ENCODE peak calls at places on chromosomes 4 and X, in six cellular contexts. J is endothelial cell, A is neural crest cell, X is tibial artery, U is AG04450, Y is breast epithelium. K is an unnamed sample.

GRCh38 chr4:6198278-6198677 is 2.1 kb downstream of the JAKMIP1 start:
- DNase-seq in J (no peak), A (no peak), X (peak; percentile 11), U (no peak), Y (no peak), K (no peak)

GRCh38 chr4:31239886-31240285 is 519.7 kb downstream of the PCDH7 start:
- DNase-seq in J (no peak), A (no peak), X (no peak), U (no peak), Y (no peak), K (no peak)

GRCh38 chr4:113371061-113371460 is 321.6 kb downstream of the ANK2 start:
- DNase-seq in J (no peak), A (no peak), X (no peak), U (no peak), Y (no peak), K (no peak)

GRCh38 chr4:174869334-174869733 is 40.3 kb upstream of the GLRA3 start:
- DNase-seq in J (no peak), A (no peak), X (no peak), U (no peak), Y (no peak), K (no peak)

GRCh38 chr4:165872443-165873297 is at the start of gene TLL1:
- DNase-seq in J (peak; percentile 41), A (no peak), X (no peak), U (no peak), Y (no peak), K (no peak)

GRCh38 chr4:8182858-8183725 is 16.0 kb upstream of the SH3TC1 start:
- DNase-seq in J (no peak), A (no peak), X (peak; percentile 64), U (no peak), Y (no peak), K (peak; percentile 85)

GRCh38 chrX:77160301-77160700 is 286.9 kb upstream of the FGF16 start:
- DNase-seq in J (peak; percentile 27), A (no peak), X (no peak), U (no peak), Y (no peak), K (peak; percentile 6)

GRCh38 chr4:147078875-147079658 is 133.4 kb upstream of the TTC29 start:
- DNase-seq in J (no peak), A (no peak), X (no peak), U (no peak), Y (no peak), K (no peak)

GRCh38 chr4:38132140-38132673 is 172.0 kb downstream of the PTTG2 start:
- DNase-seq in J (peak; percentile 23), A (no peak), X (peak; percentile 66), U (peak; percentile 79), Y (no peak), K (no peak)

GRCh38 chr4:113300384-113301011 is 251.0 kb downstream of the ANK2 start:
- DNase-seq in J (no peak), A (no peak), X (peak; percentile 60), U (peak; percentile 11), Y (no peak), K (peak; percentile 21)

GRCh38 chr4:40234519-40235039 is 37.7 kb downstream of the RHOH start:
- DNase-seq in J (no peak), A (no peak), X (no peak), U (no peak), Y (no peak), K (no peak)

GRCh38 chrX:70478521-70478920 is 33.9 kb downstream of the DLG3 start:
- DNase-seq in J (no peak), A (no peak), X (no peak), U (no peak), Y (no peak), K (no peak)

GRCh38 chr4:77395481-77395880 is 210.1 kb upstream of the CXCL13 start:
- DNase-seq in J (no peak), A (no peak), X (no peak), U (no peak), Y (no peak), K (no peak)

GRCh38 chr4:164212134-164212533 is 541.8 kb upstream of the SMIM31 start:
- DNase-seq in J (no peak), A (no peak), X (no peak), U (no peak), Y (no peak), K (no peak)

GRCh38 chr4:76984788-76985211 is 35.2 kb downstream of the SEPTIN11 start:
- DNase-seq in J (no peak), A (no peak), X (peak; percentile 80), U (peak; percentile 100), Y (no peak), K (no peak)

GRCh38 chr4:3393171-3393570 is 48.6 kb upstream of the HGFAC start:
- DNase-seq in J (no peak), A (no peak), X (no peak), U (no peak), Y (no peak), K (no peak)

GRCh38 chrX:7090506-7091095 is 56.9 kb upstream of the STS start:
- DNase-seq in J (no peak), A (no peak), X (no peak), U (no peak), Y (no peak), K (no peak)

GRCh38 chr4:26871611-26872010 is 11.0 kb downstream of the STIM2 start:
- DNase-seq in J (no peak), A (no peak), X (no peak), U (no peak), Y (no peak), K (no peak)

GRCh38 chrX:51002160-51002632 is 91.7 kb downstream of the BMP15 start:
- DNase-seq in J (no peak), A (no peak), X (peak; percentile 43), U (no peak), Y (no peak), K (no peak)

GRCh38 chrX:118239471-118239870 is 106.4 kb upstream of the WDR44 start:
- DNase-seq in J (no peak), A (no peak), X (no peak), U (no peak), Y (no peak), K (no peak)

GRCh38 chrX:40844476-40844875 is 109.1 kb upstream of the MED14 start:
- DNase-seq in J (no peak), A (no peak), X (no peak), U (no peak), Y (no peak), K (no peak)

GRCh38 chr4:59094505-59094904 is 1984.3 kb upstream of the IGFBP7 start:
- DNase-seq in J (no peak), A (no peak), X (no peak), U (no peak), Y (no peak), K (no peak)

GRCh38 chr4:39450618-39451017 is 8.1 kb downstream of the RPL9 start:
- DNase-seq in J (no peak), A (no peak), X (no peak), U (no peak), Y (no peak), K (no peak)

GRCh38 chr4:108168213-108168671 is 490 bp downstream of the LEF1 start:
- DNase-seq in J (no peak), A (no peak), X (no peak), U (no peak), Y (no peak), K (no peak)

GRCh38 chrX:153763298-153763932 is 634 bp upstream of the PLXNB3 start:
- DNase-seq in J (no peak), A (no peak), X (no peak), U (no peak), Y (no peak), K (no peak)

DNA sequence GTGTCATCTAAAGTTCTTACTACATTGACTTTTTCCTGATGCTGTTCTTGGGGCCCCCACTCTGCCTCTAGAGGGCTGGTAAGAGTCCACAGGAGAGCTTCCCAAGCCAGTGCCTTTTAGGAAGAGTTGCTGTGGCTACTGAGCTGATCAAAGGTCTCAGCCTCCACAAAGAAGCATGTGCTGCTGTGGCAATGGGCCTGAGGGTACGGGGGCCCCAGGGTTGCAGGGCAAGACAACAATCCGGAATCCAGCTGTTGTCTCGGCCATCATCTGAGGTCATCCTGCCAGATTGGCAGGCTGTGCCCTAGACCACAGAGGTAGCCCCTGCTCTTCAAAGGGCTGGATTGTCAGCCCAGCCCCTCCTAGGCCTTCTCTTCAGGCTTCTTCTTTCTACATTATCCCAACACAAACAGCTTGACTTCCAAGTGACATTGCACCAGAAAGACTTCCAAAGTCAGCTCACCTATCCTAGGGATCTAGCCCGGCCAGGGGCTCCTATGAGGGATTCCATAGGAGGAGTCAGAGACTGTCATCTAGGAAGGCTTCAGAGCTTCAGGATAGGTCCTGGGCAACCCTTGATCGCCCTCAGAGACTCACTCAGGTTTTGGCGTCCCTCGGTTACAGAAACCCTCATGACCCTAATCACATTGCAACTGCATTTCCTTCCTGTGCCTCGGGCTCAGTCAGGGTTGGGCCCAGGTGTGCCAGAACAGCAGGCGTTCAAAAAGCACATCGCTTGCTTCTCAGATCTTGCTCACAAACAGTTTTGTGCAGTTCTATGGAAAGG is 27.7 kb downstream of the SLC25A5 start:
- DNase-seq in J (no peak), A (no peak), X (no peak), U (no peak), Y (no peak), K (no peak)
- TF ChIP-seq CTCF in J (no peak), A (no peak), X (no peak), U (no peak), Y (no peak), K (no peak)

GRCh38 chr4:110959041-110959643 is 336.3 kb upstream of the PITX2 start:
- DNase-seq in J (no peak), A (no peak), X (no peak), U (no peak), Y (no peak), K (no peak)
- TF ChIP-seq CTCF in J (no peak), A (peak; percentile 64), X (no peak), U (peak; percentile 39), Y (no peak), K (no peak)

GRCh38 chrX:130111220-130111934 is 1.1 kb upstream of the ELF4 start:
- DNase-seq in J (no peak), A (no peak), X (no peak), U (no peak), Y (no peak), K (no peak)

GRCh38 chrX:130110379-130111219 is at the start of gene ELF4:
- DNase-seq in J (no peak), A (no peak), X (no peak), U (no peak), Y (no peak), K (peak; percentile 70)

GRCh38 chrX:130109429-130110378 is 593 bp downstream of the ELF4 start:
- DNase-seq in J (no peak), A (no peak), X (no peak), U (no peak), Y (no peak), K (peak; percentile 30)

GRCh38 chrX:130106071-130106470 is 4.2 kb downstream of the ELF4 start:
- DNase-seq in J (no peak), A (no peak), X (peak; percentile 49), U (no peak), Y (no peak), K (no peak)

GRCh38 chrX:130108647-130109428 is 1.5 kb downstream of the ELF4 start:
- DNase-seq in J (no peak), A (no peak), X (peak; percentile 51), U (no peak), Y (no peak), K (peak; percentile 46)
- TF ChIP-seq CTCF in J (no peak), A (no peak), X (no peak), U (no peak), Y (no peak), K (no peak)

DNA sequence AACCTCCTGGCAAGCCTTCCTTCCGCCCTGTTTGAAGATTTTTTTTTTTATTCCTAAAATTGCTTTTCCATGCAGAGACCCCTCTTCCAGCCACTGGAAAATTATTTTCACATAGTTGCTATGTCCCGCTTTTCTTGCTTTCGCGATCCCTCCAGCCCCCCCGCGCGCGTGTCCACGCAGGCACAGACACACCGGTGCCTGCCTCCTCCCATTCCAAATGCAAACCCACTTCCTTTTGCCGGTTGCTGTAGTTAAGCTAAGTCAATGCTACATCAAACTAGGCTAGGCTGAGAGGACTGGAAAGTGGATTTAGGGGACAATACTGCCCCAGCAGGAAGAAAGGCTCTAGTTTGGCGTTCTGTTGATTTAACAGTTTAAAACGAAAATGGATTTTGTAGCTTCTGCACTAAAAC is 111.0 kb downstream of the DHX15 start:
- DNase-seq in J (no peak), A (no peak), X (no peak), U (no peak), Y (no peak), K (peak; percentile 12)
- TF ChIP-seq CTCF in J (peak; percentile 18), A (peak; percentile 22), X (no peak), U (no peak), Y (no peak), K (no peak)

K was measured in Calu3.